ENCODE peak calls at places on chromosome 10, in ten cellular contexts. K, O, G, W, C, N, S, J, Z and D are unnamed samples.

GRCh38 chr10:59331661-59332060 is 30.7 kb downstream of the FAM13C start:
- DNase-seq in K (no peak), O (no peak), G (no peak), W (no peak), C (no peak), N (no peak), S (no peak), J (no peak), Z (no peak), D (no peak)

GRCh38 chr10:119253433-119254174 is 46.2 kb downstream of the GRK5 start:
- DNase-seq in K (peak), O (peak), G (no peak), W (peak), C (no peak), N (peak), S (peak), J (peak), Z (peak), D (peak)

GRCh38 chr10:4023997-4024396 is 239.0 kb upstream of the KLF6 start:
- DNase-seq in K (no peak), O (no peak), G (no peak), W (no peak), C (no peak), N (no peak), S (no peak), J (no peak), Z (peak), D (no peak)

GRCh38 chr10:115854740-115855435 is 418.1 kb downstream of the GFRA1 start:
- DNase-seq in K (no peak), O (no peak), G (no peak), W (no peak), C (no peak), N (no peak), S (no peak), J (no peak), Z (peak), D (no peak)

GRCh38 chr10:89134963-89135362 is 72.2 kb downstream of the CH25H start:
- DNase-seq in K (no peak), O (no peak), G (no peak), W (no peak), C (peak), N (no peak), S (no peak), J (no peak), Z (no peak), D (no peak)

GRCh38 chr10:33134011-33134751 is 176.2 kb upstream of the ITGB1 start:
- DNase-seq in K (no peak), O (no peak), G (peak), W (peak), C (peak), N (peak), S (peak), J (peak), Z (peak), D (peak)

GRCh38 chr10:77287647-77288120 is 349.9 kb downstream of the KCNMA1 start:
- DNase-seq in K (no peak), O (no peak), G (no peak), W (peak), C (no peak), N (no peak), S (peak), J (peak), Z (no peak), D (peak)

GRCh38 chr10:70649526-70649925 is 22.8 kb upstream of the ADAMTS14 start:
- DNase-seq in K (no peak), O (no peak), G (no peak), W (no peak), C (no peak), N (peak), S (no peak), J (peak), Z (peak), D (no peak)

GRCh38 chr10:129078746-129079480 is 388.1 kb upstream of the MGMT start:
- DNase-seq in K (no peak), O (no peak), G (no peak), W (peak), C (no peak), N (no peak), S (no peak), J (no peak), Z (no peak), D (no peak)

GRCh38 chr10:74418285-74418872 is 267.4 kb downstream of the ADK start:
- DNase-seq in K (no peak), O (no peak), G (no peak), W (no peak), C (no peak), N (no peak), S (peak), J (no peak), Z (peak), D (no peak)

GRCh38 chr10:132229834-132230556 is 43.2 kb downstream of the DPYSL4 start:
- DNase-seq in K (peak), O (no peak), G (peak), W (peak), C (no peak), N (no peak), S (peak), J (no peak), Z (no peak), D (no peak)

GRCh38 chr10:69315100-69315542 is 36.8 kb downstream of the HK1 start:
- DNase-seq in K (no peak), O (no peak), G (no peak), W (no peak), C (no peak), N (no peak), S (no peak), J (no peak), Z (no peak), D (no peak)

GRCh38 chr10:63883861-63884260 is 362.7 kb downstream of the REEP3 start:
- DNase-seq in K (no peak), O (no peak), G (no peak), W (no peak), C (no peak), N (no peak), S (no peak), J (no peak), Z (no peak), D (no peak)

GRCh38 chr10:13528138-13528874 is 508 bp downstream of the BEND7 start:
- DNase-seq in K (peak), O (no peak), G (peak), W (peak), C (no peak), N (no peak), S (peak), J (no peak), Z (no peak), D (peak)

GRCh38 chr10:62761115-62761514 is 43.4 kb upstream of the ADO start:
- DNase-seq in K (no peak), O (no peak), G (no peak), W (no peak), C (no peak), N (no peak), S (no peak), J (no peak), Z (no peak), D (no peak)

GRCh38 chr10:75877877-75878276 is 446.5 kb downstream of the LRMDA start:
- DNase-seq in K (no peak), O (no peak), G (no peak), W (no peak), C (no peak), N (no peak), S (no peak), J (no peak), Z (no peak), D (no peak)

GRCh38 chr10:13536674-13537366 is 8.0 kb upstream of the BEND7 start:
- DNase-seq in K (peak), O (no peak), G (no peak), W (peak), C (peak), N (peak), S (peak), J (peak), Z (peak), D (no peak)

GRCh38 chr10:75294518-75294865 is 58.7 kb upstream of the COMTD1 start:
- DNase-seq in K (peak), O (no peak), G (peak), W (no peak), C (no peak), N (no peak), S (peak), J (peak), Z (no peak), D (peak)

GRCh38 chr10:114495303-114495702 is 91.0 kb upstream of the AFAP1L2 start:
- DNase-seq in K (no peak), O (no peak), G (no peak), W (no peak), C (no peak), N (no peak), S (no peak), J (no peak), Z (no peak), D (no peak)

GRCh38 chr10:70381491-70382421 is 669 bp downstream of the LRRC20 start:
- DNase-seq in K (peak), O (no peak), G (peak), W (peak), C (no peak), N (no peak), S (peak), J (peak), Z (peak), D (peak)

GRCh38 chr10:101694056-101694673 is 805 bp downstream of the FBXW4 start:
- DNase-seq in K (peak), O (peak), G (peak), W (peak), C (no peak), N (no peak), S (peak), J (peak), Z (peak), D (peak)

GRCh38 chr10:132572545-132572937 is 35.0 kb downstream of the INPP5A start:
- DNase-seq in K (no peak), O (no peak), G (no peak), W (no peak), C (no peak), N (peak), S (no peak), J (peak), Z (peak), D (peak)

GRCh38 chr10:7410306-7410799 is 481 bp downstream of the SFMBT2 start:
- DNase-seq in K (peak), O (no peak), G (peak), W (peak), C (no peak), N (no peak), S (peak), J (no peak), Z (no peak), D (no peak)

GRCh38 chr10:14838582-14839304 is 637 bp downstream of the HSPA14 start:
- DNase-seq in K (peak), O (no peak), G (peak), W (peak), C (no peak), N (no peak), S (peak), J (peak), Z (peak), D (peak)

GRCh38 chr10:95987685-95988426 is 55.5 kb upstream of the CCNJ start:
- DNase-seq in K (no peak), O (no peak), G (no peak), W (no peak), C (peak), N (no peak), S (no peak), J (no peak), Z (no peak), D (no peak)

DNA sequence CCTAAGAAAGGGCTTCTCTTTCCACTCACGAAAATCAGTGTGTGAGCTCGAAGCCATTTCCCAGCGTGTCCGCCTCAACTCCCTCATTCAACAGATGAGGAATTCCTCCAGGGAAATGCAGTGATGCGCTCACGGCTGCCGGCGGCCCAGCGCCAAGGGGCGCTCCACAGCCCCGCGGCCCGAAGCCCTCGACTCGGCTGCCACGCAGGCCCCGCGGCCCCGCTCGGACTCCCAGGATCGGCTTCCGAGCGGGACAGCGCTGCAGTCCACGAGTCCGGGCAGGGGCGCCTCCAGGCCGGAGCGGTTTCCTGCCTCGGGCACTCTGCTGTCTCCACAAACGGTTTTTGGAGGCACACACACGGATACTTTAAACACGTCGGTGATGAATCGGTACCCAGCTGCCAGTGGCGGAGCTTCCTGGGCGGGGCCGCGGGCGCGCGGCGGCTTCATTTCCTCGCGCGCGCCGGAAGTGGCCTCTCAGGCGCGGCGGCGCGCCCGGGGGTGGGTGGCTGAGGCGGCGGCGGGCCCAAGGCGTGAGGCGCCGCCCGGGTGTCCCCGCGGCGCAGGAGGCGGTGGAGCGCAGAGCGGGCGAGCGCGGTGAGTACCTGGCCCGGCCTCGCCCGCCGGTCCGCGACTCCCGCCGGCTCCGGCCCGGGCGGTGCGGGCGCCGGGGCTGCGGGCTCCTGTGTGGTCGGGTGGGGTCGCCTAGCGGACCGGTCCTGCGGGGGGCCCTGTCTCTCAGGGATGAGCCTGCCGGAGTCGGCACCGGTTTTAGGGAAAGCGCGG is at the start of gene CSGALNACT2:
- DNase-seq in K (peak), O (peak), G (peak), W (peak), C (no peak), N (no peak), S (peak), J (peak), Z (peak), D (peak)
- H3K27ac ChIP-seq in K (peak), O (peak), G (peak), W (peak), C (peak), N (peak), S (peak), J (peak), Z (peak), D (peak)

GRCh38 chr10:123502983-123503382 is 163.2 kb upstream of the GPR26 start:
- DNase-seq in K (no peak), O (no peak), G (no peak), W (no peak), C (no peak), N (no peak), S (no peak), J (no peak), Z (no peak), D (no peak)
- TF ChIP-seq CTCF in K (no peak), O (no peak), G (no peak), W (no peak), C (peak), N (no peak), S (no peak), J (peak), Z (no peak), D (no peak)

GRCh38 chr10:49766484-49766883 is 4.4 kb upstream of the OGDHL start:
- DNase-seq in K (no peak), O (no peak), G (no peak), W (no peak), C (no peak), N (no peak), S (no peak), J (no peak), Z (no peak), D (no peak)

GRCh38 chr10:49767752-49768151 is 5.6 kb upstream of the OGDHL start:
- DNase-seq in K (no peak), O (no peak), G (no peak), W (no peak), C (no peak), N (no peak), S (no peak), J (no peak), Z (no peak), D (no peak)

GRCh38 chr10:49769692-49770091 is 7.6 kb upstream of the OGDHL start:
- DNase-seq in K (no peak), O (no peak), G (no peak), W (no peak), C (no peak), N (no peak), S (no peak), J (no peak), Z (no peak), D (no peak)

GRCh38 chr10:49768731-49769130 is 6.6 kb upstream of the OGDHL start:
- DNase-seq in K (no peak), O (no peak), G (no peak), W (no peak), C (no peak), N (no peak), S (no peak), J (no peak), Z (no peak), D (no peak)

DNA sequence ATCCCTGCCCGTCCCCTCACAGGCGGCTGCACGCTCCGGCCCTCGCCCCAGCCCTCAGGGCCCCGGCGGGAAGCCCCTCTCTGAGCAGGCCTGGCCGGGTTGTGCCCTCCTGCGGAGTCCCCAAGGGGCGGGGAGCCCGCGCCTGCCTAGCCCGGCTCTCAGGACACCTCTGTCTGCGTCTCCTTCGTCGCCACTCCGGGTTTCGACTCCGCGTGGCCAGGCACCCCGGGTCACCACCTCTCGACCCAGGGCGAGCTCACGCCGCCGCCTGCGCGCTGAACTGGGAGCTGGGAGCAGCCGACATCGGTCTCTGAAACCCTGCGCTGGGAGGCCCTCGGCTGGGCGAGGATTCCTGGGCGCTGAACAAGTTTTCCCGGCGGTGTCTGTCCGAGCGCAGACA is 6.2 kb upstream of the OGDHL start:
- DNase-seq in K (no peak), O (no peak), G (no peak), W (no peak), C (no peak), N (no peak), S (no peak), J (no peak), Z (no peak), D (no peak)
- H3K27ac ChIP-seq in K (no peak), O (no peak), G (no peak), W (no peak), C (no peak), N (no peak), S (no peak), J (no peak), Z (no peak), D (no peak)

GRCh38 chr10:31620236-31621151 is 301.5 kb downstream of the ZEB1 start:
- DNase-seq in K (peak), O (peak), G (no peak), W (peak), C (no peak), N (no peak), S (peak), J (peak), Z (peak), D (peak)
- TF ChIP-seq CTCF in K (no peak), O (no peak), G (peak), W (no peak), C (no peak), N (peak), S (no peak), J (peak), Z (no peak), D (no peak)

GRCh38 chr10:49115015-49115795 is at the start of gene VSTM4:
- DNase-seq in K (peak), O (no peak), G (peak), W (no peak), C (no peak), N (no peak), S (peak), J (no peak), Z (peak), D (peak)
- H3K27ac ChIP-seq in K (peak), O (peak), G (peak), W (peak), C (no peak), N (no peak), S (no peak), J (peak), Z (peak), D (peak)

DNA sequence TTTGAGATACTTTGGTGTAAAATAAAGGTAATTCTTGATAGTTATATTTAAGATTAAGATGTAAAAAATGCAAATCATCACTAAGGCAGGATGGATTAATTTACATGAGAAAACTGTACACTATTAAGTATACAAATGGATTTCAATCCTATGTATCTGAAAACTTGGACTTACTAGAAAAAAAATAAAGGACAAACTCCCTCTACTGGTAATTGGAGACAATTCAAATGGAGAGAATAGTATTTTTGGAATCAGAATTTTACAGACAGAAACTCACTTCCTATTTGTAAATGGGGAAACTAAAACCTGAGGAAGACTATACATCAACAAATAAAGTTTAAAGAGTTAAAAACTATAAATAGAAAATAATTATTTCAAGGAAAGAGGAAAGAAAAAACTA is 62.6 kb downstream of the CUL2 start:
- DNase-seq in K (no peak), O (no peak), G (no peak), W (no peak), C (no peak), N (no peak), S (no peak), J (no peak), Z (peak), D (no peak)
- TF ChIP-seq CTCF in K (peak), O (no peak), G (peak), W (no peak), C (no peak), N (peak), S (peak), J (peak), Z (peak), D (no peak)

DNA sequence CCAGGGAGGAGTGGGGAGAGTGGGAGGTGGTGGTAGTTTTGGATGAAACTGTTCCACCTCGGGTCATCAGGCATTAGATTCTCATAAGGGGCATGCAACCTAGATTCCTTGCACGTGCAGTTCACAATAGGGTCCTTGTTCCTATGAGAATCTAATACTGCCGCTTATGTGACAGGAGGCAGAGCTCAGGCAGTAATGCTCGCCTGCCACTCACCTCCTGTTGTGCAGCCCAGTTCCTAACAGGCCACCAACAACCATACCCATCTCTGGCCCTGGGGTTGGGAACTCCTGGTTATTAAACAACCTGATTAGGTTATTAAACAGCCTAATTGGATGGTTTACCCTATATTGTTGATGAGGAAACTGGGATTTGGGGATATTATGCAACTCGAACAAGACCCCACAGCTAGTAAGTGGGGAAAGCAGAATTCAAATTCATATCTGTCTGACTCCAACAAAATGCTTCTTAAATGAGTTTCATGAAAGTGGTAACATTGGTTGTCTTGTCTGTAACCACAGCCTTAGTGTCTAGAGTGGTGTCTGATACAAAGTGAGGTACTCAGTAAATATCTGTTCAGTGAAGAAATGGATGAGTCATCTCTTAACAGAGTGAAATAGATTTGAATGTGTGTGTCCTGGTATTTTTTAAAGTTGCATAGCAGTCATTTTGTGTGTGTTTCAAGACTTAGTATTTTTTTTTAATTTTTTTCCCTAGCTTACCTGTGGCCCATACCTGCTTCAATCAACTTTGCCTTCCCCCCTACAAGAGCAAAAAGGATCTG is 101.6 kb downstream of the HECTD2 start:
- DNase-seq in K (no peak), O (no peak), G (no peak), W (no peak), C (no peak), N (no peak), S (no peak), J (peak), Z (peak), D (no peak)
- H3K27ac ChIP-seq in K (no peak), O (no peak), G (no peak), W (no peak), C (no peak), N (no peak), S (no peak), J (peak), Z (peak), D (peak)